ENCODE peak calls at places on chromosomes 12 and 14, in five cellular contexts. One of them, this sample, is unnamed.
A peak's percentile ranks its signal among the peaks of the same experiment; 100 is the strongest.

GRCh38 chr12:107759410-107759809 is 1.5 kb downstream of the PRDM4 start:
- DNase-seq in IMR-90: peak; percentile 90
- DNase-seq in OCI-LY7: peak; percentile 28
- DNase-seq in tibial artery: no peak
- DNase-seq in H1: no peak
- DNase-seq in this sample: no peak

GRCh38 chr12:40300490-40300889 is 75.7 kb downstream of the LRRK2 start:
- DNase-seq in IMR-90: peak; percentile 1
- DNase-seq in OCI-LY7: no peak
- DNase-seq in tibial artery: no peak
- DNase-seq in H1: no peak
- DNase-seq in this sample: no peak

GRCh38 chr12:124588018-124588634 is 20.7 kb upstream of the NCOR2 start:
- DNase-seq in IMR-90: no peak
- DNase-seq in OCI-LY7: no peak
- DNase-seq in tibial artery: no peak
- DNase-seq in H1: no peak
- DNase-seq in this sample: no peak

GRCh38 chr14:38203929-38204716 is 3.6 kb upstream of the SSTR1 start:
- DNase-seq in IMR-90: no peak
- DNase-seq in OCI-LY7: no peak
- DNase-seq in tibial artery: no peak
- DNase-seq in H1: no peak
- DNase-seq in this sample: no peak

GRCh38 chr12:11162494-11162893 is 8.5 kb upstream of the SMIM10L1 start:
- DNase-seq in IMR-90: no peak
- DNase-seq in OCI-LY7: no peak
- DNase-seq in tibial artery: no peak
- DNase-seq in H1: no peak
- DNase-seq in this sample: no peak

GRCh38 chr14:21133896-21134295 is 22.0 kb downstream of the OR5AU1 start:
- DNase-seq in IMR-90: no peak
- DNase-seq in OCI-LY7: no peak
- DNase-seq in tibial artery: no peak
- DNase-seq in H1: no peak
- DNase-seq in this sample: no peak

GRCh38 chr12:51895378-51896135 is 7.7 kb downstream of the ANKRD33 start:
- DNase-seq in IMR-90: no peak
- DNase-seq in OCI-LY7: no peak
- DNase-seq in tibial artery: peak; percentile 60
- DNase-seq in H1: no peak
- DNase-seq in this sample: no peak

GRCh38 chr14:93073833-93074769 is 41.6 kb downstream of the ITPK1 start:
- DNase-seq in IMR-90: peak; percentile 40
- DNase-seq in OCI-LY7: peak; percentile 21
- DNase-seq in tibial artery: no peak
- DNase-seq in H1: no peak
- DNase-seq in this sample: no peak

GRCh38 chr12:116483959-116484699 is 75.1 kb upstream of the MAP1LC3B2 start:
- DNase-seq in IMR-90: no peak
- DNase-seq in OCI-LY7: no peak
- DNase-seq in tibial artery: no peak
- DNase-seq in H1: no peak
- DNase-seq in this sample: peak; percentile 64

GRCh38 chr14:36293824-36294223 is 26.6 kb downstream of the MBIP start:
- DNase-seq in IMR-90: peak; percentile 62
- DNase-seq in OCI-LY7: no peak
- DNase-seq in tibial artery: no peak
- DNase-seq in H1: no peak
- DNase-seq in this sample: no peak

GRCh38 chr12:78210494-78210860 is 379.8 kb downstream of the NAV3 start:
- DNase-seq in IMR-90: no peak
- DNase-seq in OCI-LY7: no peak
- DNase-seq in tibial artery: no peak
- DNase-seq in H1: no peak
- DNase-seq in this sample: no peak

GRCh38 chr12:51636581-51636980 is 45.5 kb downstream of the SCN8A start:
- DNase-seq in IMR-90: peak; percentile 39
- DNase-seq in OCI-LY7: no peak
- DNase-seq in tibial artery: no peak
- DNase-seq in H1: no peak
- DNase-seq in this sample: no peak

GRCh38 chr14:52694761-52695480 is 437 bp downstream of the ERO1A start:
- DNase-seq in IMR-90: peak; percentile 49
- DNase-seq in OCI-LY7: peak; percentile 84
- DNase-seq in tibial artery: peak; percentile 74
- DNase-seq in H1: no peak
- DNase-seq in this sample: peak; percentile 27

GRCh38 chr14:39016733-39017095 is 86.3 kb downstream of the SEC23A start:
- DNase-seq in IMR-90: no peak
- DNase-seq in OCI-LY7: no peak
- DNase-seq in tibial artery: no peak
- DNase-seq in H1: no peak
- DNase-seq in this sample: no peak

GRCh38 chr14:62117718-62118164 is 355.5 kb downstream of the SNAPC1 start:
- DNase-seq in IMR-90: peak; percentile 0
- DNase-seq in OCI-LY7: no peak
- DNase-seq in tibial artery: no peak
- DNase-seq in H1: no peak
- DNase-seq in this sample: no peak

GRCh38 chr14:86646688-86647687 is 1117.0 kb downstream of the FLRT2 start:
- DNase-seq in IMR-90: peak; percentile 70
- DNase-seq in OCI-LY7: peak; percentile 23
- DNase-seq in tibial artery: no peak
- DNase-seq in H1: no peak
- DNase-seq in this sample: no peak

GRCh38 chr14:104109731-104110361 is 24.3 kb downstream of the ASPG start:
- DNase-seq in IMR-90: no peak
- DNase-seq in OCI-LY7: no peak
- DNase-seq in tibial artery: peak; percentile 62
- DNase-seq in H1: no peak
- DNase-seq in this sample: peak; percentile 7

GRCh38 chr12:59847127-59847526 is 251.3 kb downstream of the SLC16A7 start:
- DNase-seq in IMR-90: no peak
- DNase-seq in OCI-LY7: no peak
- DNase-seq in tibial artery: no peak
- DNase-seq in H1: no peak
- DNase-seq in this sample: no peak

GRCh38 chr12:24728366-24728765 is 220.5 kb downstream of the BCAT1 start:
- DNase-seq in IMR-90: peak; percentile 55
- DNase-seq in OCI-LY7: peak; percentile 55
- DNase-seq in tibial artery: no peak
- DNase-seq in H1: no peak
- DNase-seq in this sample: no peak

GRCh38 chr12:1738480-1738879 is 47.6 kb downstream of the ADIPOR2 start:
- DNase-seq in IMR-90: no peak
- DNase-seq in OCI-LY7: no peak
- DNase-seq in tibial artery: no peak
- DNase-seq in H1: no peak
- DNase-seq in this sample: no peak

GRCh38 chr14:22506778-22507351 is 82.2 kb downstream of the DAD1 start:
- DNase-seq in IMR-90: no peak
- DNase-seq in OCI-LY7: no peak
- DNase-seq in tibial artery: no peak
- DNase-seq in H1: no peak
- DNase-seq in this sample: no peak

GRCh38 chr12:5177096-5177495 is 133.4 kb downstream of the KCNA5 start:
- DNase-seq in IMR-90: no peak
- DNase-seq in OCI-LY7: no peak
- DNase-seq in tibial artery: no peak
- DNase-seq in H1: no peak
- DNase-seq in this sample: no peak

GRCh38 chr12:126784328-126784921 is 1482.5 kb upstream of the TMEM132C start:
- DNase-seq in IMR-90: no peak
- DNase-seq in OCI-LY7: peak; percentile 24
- DNase-seq in tibial artery: no peak
- DNase-seq in H1: peak; percentile 83
- DNase-seq in this sample: no peak

GRCh38 chr12:65171073-65171472 is 1.7 kb downstream of the LEMD3 start:
- DNase-seq in IMR-90: peak; percentile 46
- DNase-seq in OCI-LY7: no peak
- DNase-seq in tibial artery: no peak
- DNase-seq in H1: no peak
- DNase-seq in this sample: no peak

GRCh38 chr14:91980157-91980556 is 32.7 kb upstream of the FBLN5 start:
- DNase-seq in IMR-90: peak; percentile 96
- DNase-seq in OCI-LY7: no peak
- DNase-seq in tibial artery: no peak
- DNase-seq in H1: no peak
- DNase-seq in this sample: no peak

GRCh38 chr14:61524211-61524806 is 171.0 kb upstream of the HIF1A start:
- DNase-seq in IMR-90: peak; percentile 74
- DNase-seq in OCI-LY7: no peak
- DNase-seq in tibial artery: no peak
- DNase-seq in H1: no peak
- DNase-seq in this sample: no peak

GRCh38 chr14:106811167-106811566 is 1284.8 kb downstream of the TMEM121 start:
- DNase-seq in IMR-90: no peak
- DNase-seq in OCI-LY7: no peak
- DNase-seq in tibial artery: no peak
- DNase-seq in H1: no peak
- DNase-seq in this sample: no peak

GRCh38 chr12:78863482-78864427 is 819 bp upstream of the SYT1 start:
- DNase-seq in IMR-90: peak; percentile 39
- DNase-seq in OCI-LY7: no peak
- DNase-seq in tibial artery: no peak
- DNase-seq in H1: peak; percentile 86
- DNase-seq in this sample: peak; percentile 14

GRCh38 chr12:11732023-11732422 is 82.5 kb downstream of the ETV6 start:
- DNase-seq in IMR-90: no peak
- DNase-seq in OCI-LY7: no peak
- DNase-seq in tibial artery: no peak
- DNase-seq in H1: no peak
- DNase-seq in this sample: no peak

GRCh38 chr14:104805326-104805678 is 4.4 kb downstream of the ZBTB42 start:
- DNase-seq in IMR-90: peak; percentile 89
- DNase-seq in OCI-LY7: no peak
- DNase-seq in tibial artery: no peak
- DNase-seq in H1: no peak
- DNase-seq in this sample: peak; percentile 85

GRCh38 chr14:65750906-65751305 is 338.4 kb downstream of the FUT8 start:
- DNase-seq in IMR-90: no peak
- DNase-seq in OCI-LY7: no peak
- DNase-seq in tibial artery: no peak
- DNase-seq in H1: no peak
- DNase-seq in this sample: no peak

GRCh38 chr12:127381043-127381668 is 885.8 kb upstream of the TMEM132C start:
- DNase-seq in IMR-90: no peak
- DNase-seq in OCI-LY7: peak; percentile 24
- DNase-seq in tibial artery: no peak
- DNase-seq in H1: peak; percentile 90
- DNase-seq in this sample: peak; percentile 33

GRCh38 chr12:107650977-107651376 is 34.6 kb upstream of the PWP1 start:
- DNase-seq in IMR-90: no peak
- DNase-seq in OCI-LY7: no peak
- DNase-seq in tibial artery: peak; percentile 33
- DNase-seq in H1: no peak
- DNase-seq in this sample: no peak

GRCh38 chr12:121769831-121770301 is 23.6 kb downstream of the RHOF start:
- DNase-seq in IMR-90: no peak
- DNase-seq in OCI-LY7: no peak
- DNase-seq in tibial artery: no peak
- DNase-seq in H1: no peak
- DNase-seq in this sample: no peak
- H3K27ac ChIP-seq in IMR-90: no peak overlapping the region
- H3K27ac ChIP-seq in OCI-LY7: no peak overlapping the region
- H3K27ac ChIP-seq in tibial artery: no peak overlapping the region
- H3K27ac ChIP-seq in H1: no peak overlapping the region
- H3K27ac ChIP-seq in this sample: no peak overlapping the region

DNA sequence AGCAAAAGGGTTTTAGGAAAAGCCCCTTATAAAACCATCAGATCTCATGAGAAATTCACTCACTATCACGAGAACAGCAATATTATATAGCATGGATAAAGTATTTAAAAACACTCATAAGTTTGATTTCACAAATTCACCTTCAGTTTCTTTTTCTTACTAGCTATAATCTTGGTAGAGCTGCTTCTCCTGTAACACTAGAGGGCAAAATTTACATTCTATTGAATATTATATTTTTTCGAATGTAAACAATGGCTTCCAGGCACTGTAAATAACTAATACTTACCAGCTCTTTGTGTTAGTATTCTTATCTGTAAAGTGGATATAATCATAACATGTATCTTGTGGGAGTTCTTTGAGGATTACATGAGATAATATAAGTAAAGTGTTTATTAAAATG is 259.6 kb downstream of the CCER1 start:
- DNase-seq in IMR-90: peak; percentile 23
- DNase-seq in OCI-LY7: no peak
- DNase-seq in tibial artery: no peak
- DNase-seq in H1: no peak
- DNase-seq in this sample: no peak
- TF ChIP-seq CTCF in IMR-90: peak; percentile 32
- TF ChIP-seq CTCF in OCI-LY7: no peak
- TF ChIP-seq CTCF in tibial artery: no peak
- TF ChIP-seq CTCF in H1: no peak
- TF ChIP-seq CTCF in this sample: no peak

DNA sequence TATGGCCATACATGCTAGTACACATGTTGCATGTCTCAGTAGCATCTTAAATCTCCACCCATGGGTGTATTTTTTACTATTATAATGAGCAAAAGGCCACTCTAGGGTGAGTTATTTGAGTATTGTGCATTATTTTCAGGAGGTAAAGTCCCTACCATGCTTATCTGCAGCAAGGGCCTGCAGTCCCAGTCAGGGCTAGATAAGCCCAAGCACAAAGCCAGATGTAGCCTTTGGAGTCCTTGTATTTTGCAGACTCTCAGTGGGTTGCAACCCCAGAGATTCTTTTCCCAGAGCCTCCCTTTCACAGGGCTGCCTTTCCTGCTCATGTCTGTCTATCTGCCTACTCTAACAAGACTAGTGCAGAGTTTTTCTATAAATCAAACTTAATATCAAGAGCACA is 295.3 kb downstream of the IPO8 start:
- DNase-seq in IMR-90: no peak
- DNase-seq in OCI-LY7: no peak
- DNase-seq in tibial artery: no peak
- DNase-seq in H1: no peak
- DNase-seq in this sample: no peak
- H3K9me3 ChIP-seq in IMR-90: peaks cover 4% of the 10 kb centered on the region
- H3K9me3 ChIP-seq in OCI-LY7: no peaks in the 10 kb centered on the region
- H3K9me3 ChIP-seq in tibial artery: no peaks in the 10 kb centered on the region
- H3K9me3 ChIP-seq in H1: peaks cover 36% of the 10 kb centered on the region
- H3K9me3 ChIP-seq in this sample: no peaks in the 10 kb centered on the region

GRCh38 chr14:64508215-64508776 is 3.7 kb downstream of the ZBTB1 start:
- DNase-seq in IMR-90: no peak
- DNase-seq in OCI-LY7: peak; percentile 26
- DNase-seq in tibial artery: no peak
- DNase-seq in H1: no peak
- DNase-seq in this sample: no peak

GRCh38 chr14:64504897-64505771 is 564 bp downstream of the ZBTB1 start:
- DNase-seq in IMR-90: peak; percentile 83
- DNase-seq in OCI-LY7: peak; percentile 93
- DNase-seq in tibial artery: peak; percentile 95
- DNase-seq in H1: peak; percentile 84
- DNase-seq in this sample: peak; percentile 91

GRCh38 chr14:64507376-64508156 is 3.0 kb downstream of the ZBTB1 start:
- DNase-seq in IMR-90: peak; percentile 58
- DNase-seq in OCI-LY7: no peak
- DNase-seq in tibial artery: no peak
- DNase-seq in H1: no peak
- DNase-seq in this sample: no peak

GRCh38 chr14:64509036-64509435 is 4.5 kb downstream of the ZBTB1 start:
- DNase-seq in IMR-90: no peak
- DNase-seq in OCI-LY7: no peak
- DNase-seq in tibial artery: no peak
- DNase-seq in H1: no peak
- DNase-seq in this sample: no peak

GRCh38 chr14:64506751-64507150 is 2.2 kb downstream of the ZBTB1 start:
- DNase-seq in IMR-90: no peak
- DNase-seq in OCI-LY7: peak; percentile 25
- DNase-seq in tibial artery: no peak
- DNase-seq in H1: no peak
- DNase-seq in this sample: no peak
- H3K27ac ChIP-seq in IMR-90: no peak overlapping the region
- H3K27ac ChIP-seq in OCI-LY7: peak overlapping the region; percentile 5
- H3K27ac ChIP-seq in tibial artery: no peak overlapping the region
- H3K27ac ChIP-seq in H1: no peak overlapping the region
- H3K27ac ChIP-seq in this sample: peak overlapping the region; percentile 99

This sample was measured in psoas muscle.